ENCODE peak calls at places on chromosomes 16 and 17, in ten cellular contexts. R is BJ, F is esophagus squamous epithelium, N is IMR-90, V is progenitor cell of endocrine pancreas, C is cardiac muscle cell, O is lung, G is OCI-LY7, E is neural progenitor cell, K is adrenal gland. P is an unnamed sample.

GRCh38 chr16:920722-921121 is 50.1 kb downstream of the LMF1 start:
- DNase-seq in V (no peak), E (peak), C (peak), F (no peak), R (no peak), K (peak), N (peak), O (no peak), G (no peak), P (no peak)

GRCh38 chr17:76593964-76594363 is 8.3 kb upstream of the ST6GALNAC2 start:
- DNase-seq in F (no peak), V (no peak), O (no peak), R (no peak), E (no peak), G (no peak), K (no peak), N (no peak), C (no peak), P (no peak)

GRCh38 chr17:76074390-76075363 is at the start of gene GALR2:
- DNase-seq in E (peak), O (no peak), R (no peak), V (no peak), N (no peak), F (no peak), C (no peak), K (no peak), G (no peak), P (no peak)

GRCh38 chr17:39623356-39623950 is 3.3 kb upstream of the PPP1R1B start:
- DNase-seq in E (peak), G (peak), N (peak), F (no peak), R (no peak), V (peak), C (peak), O (peak), K (peak), P (peak)

GRCh38 chr16:1133271-1133670 is 19.6 kb upstream of the CACNA1H start:
- DNase-seq in N (no peak), K (no peak), O (no peak), G (no peak), C (no peak), F (no peak), R (no peak), V (no peak), E (no peak), P (no peak)

GRCh38 chr17:79981090-79981489 is 54.6 kb downstream of the TBC1D16 start:
- DNase-seq in K (no peak), V (no peak), C (no peak), E (peak), F (no peak), G (no peak), R (no peak), N (no peak), O (no peak), P (no peak)

GRCh38 chr17:79524201-79524882 is 86.5 kb downstream of the RBFOX3 start:
- DNase-seq in G (no peak), E (no peak), R (no peak), K (no peak), N (no peak), V (no peak), O (no peak), F (no peak), C (no peak), P (no peak)

GRCh38 chr17:68450391-68450790 is 6.9 kb downstream of the WIPI1 start:
- DNase-seq in F (no peak), N (no peak), R (no peak), E (no peak), C (no peak), K (no peak), V (no peak), G (no peak), O (no peak), P (no peak)

GRCh38 chr16:9495824-9496223 is 404.4 kb downstream of the HAPSTR1 start:
- DNase-seq in K (no peak), O (no peak), R (no peak), F (no peak), E (no peak), N (no peak), C (no peak), G (no peak), V (no peak), P (no peak)

GRCh38 chr17:13885550-13885949 is 183.8 kb upstream of the COX10 start:
- DNase-seq in V (no peak), F (no peak), N (no peak), C (no peak), G (no peak), R (no peak), K (no peak), E (no peak), O (no peak), P (no peak)

DNA sequence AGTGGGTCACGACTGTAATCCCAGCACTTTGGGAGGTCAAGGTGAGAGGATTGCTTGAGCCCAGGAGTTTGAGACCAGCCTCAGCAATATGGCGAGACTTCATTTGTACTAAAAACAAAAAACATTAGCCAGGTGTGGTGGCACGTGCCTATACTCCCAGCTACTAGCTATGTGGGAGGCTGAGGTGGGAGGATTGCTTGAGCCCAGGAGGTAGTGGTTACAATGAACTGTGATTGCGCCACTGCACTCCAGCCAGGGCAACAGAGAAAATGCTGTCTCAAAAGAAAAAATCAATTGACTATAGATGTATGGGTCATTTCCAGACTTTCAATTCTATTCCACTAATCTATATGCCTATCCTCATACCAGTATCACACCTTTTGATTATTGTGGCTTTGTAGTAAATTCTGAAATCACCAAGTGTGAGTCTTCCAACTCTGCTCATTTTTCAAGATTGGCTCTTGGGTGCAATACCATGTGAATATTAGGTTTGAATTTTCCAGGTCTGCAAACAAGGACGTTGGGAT is 27.2 kb upstream of the CEP20 start:
- DNase-seq in O (no peak), G (no peak), K (no peak), V (no peak), R (no peak), C (no peak), N (no peak), F (no peak), E (no peak), P (no peak)
- TF ChIP-seq CTCF in O (no peak), G (no peak), K (no peak), V (no peak), R (no peak), C (no peak), N (no peak), F (no peak), E (no peak), P (no peak)

DNA sequence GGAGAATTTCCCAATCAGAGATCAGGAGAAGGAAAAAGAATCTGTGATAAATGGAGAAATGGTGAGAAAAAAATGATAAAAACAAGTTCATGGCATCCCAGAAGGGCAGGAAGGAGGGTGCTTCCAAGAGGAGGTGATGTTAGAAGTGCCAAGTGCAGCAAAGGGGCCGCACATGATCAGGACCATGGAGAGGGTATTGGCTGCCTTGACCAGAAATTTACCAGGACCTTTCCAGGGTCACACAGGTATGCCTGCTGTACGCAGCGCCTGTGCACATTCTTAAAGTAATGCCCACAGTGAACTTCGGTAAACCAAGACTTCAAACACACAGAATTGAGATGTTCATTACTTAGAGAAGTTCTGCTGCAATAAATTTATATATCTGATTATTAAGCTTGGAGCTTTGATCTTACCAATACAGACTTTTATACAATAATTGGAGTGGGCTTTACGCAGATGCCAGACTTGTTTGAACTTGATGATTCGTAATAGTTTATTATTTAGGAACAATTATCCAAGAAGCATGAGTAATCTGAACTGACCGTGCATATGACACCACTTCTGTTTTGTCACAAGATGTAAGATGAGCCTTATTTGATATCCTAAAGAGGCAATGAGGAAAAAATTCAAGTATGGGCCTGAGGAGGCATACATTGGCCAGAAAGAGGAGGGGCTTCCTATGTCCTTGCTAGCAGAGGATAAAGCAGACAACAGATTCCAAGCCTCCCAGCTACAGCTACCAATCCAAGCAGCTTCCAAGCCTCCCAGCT is 2.2 kb upstream of the KRT33A start:
- DNase-seq in V (no peak), G (no peak), C (no peak), E (no peak), R (no peak), O (no peak), F (no peak), N (peak), K (no peak), P (no peak)
- TF ChIP-seq CTCF in V (no peak), G (no peak), C (no peak), E (no peak), R (no peak), O (no peak), F (no peak), N (no peak), K (no peak), P (no peak)

GRCh38 chr17:30970757-30971567 is at the start of gene RNF135:
- DNase-seq in N (peak), O (peak), F (no peak), K (peak), E (peak), G (no peak), R (peak), V (peak), C (peak), P (peak)
- TF ChIP-seq CTCF in N (peak), O (no peak), F (peak), K (peak), E (peak), G (no peak), R (peak), V (peak), C (no peak), P (peak)

GRCh38 chr17:8695916-8696415 is 48.7 kb downstream of the CCDC42 start:
- DNase-seq in K (no peak), E (no peak), G (no peak), F (no peak), V (no peak), N (no peak), C (peak), R (no peak), O (no peak), P (no peak)

GRCh38 chr17:8696951-8697745 is 47.5 kb downstream of the CCDC42 start:
- DNase-seq in V (peak), E (peak), R (no peak), O (no peak), N (peak), F (no peak), G (no peak), K (no peak), C (peak), P (no peak)

GRCh38 chr17:8700546-8700945 is 44.1 kb downstream of the CCDC42 start:
- DNase-seq in E (no peak), C (no peak), O (no peak), N (no peak), R (no peak), K (no peak), G (no peak), V (no peak), F (no peak), P (no peak)

GRCh38 chr17:8696456-8696855 is 48.2 kb downstream of the CCDC42 start:
- DNase-seq in G (no peak), O (no peak), E (no peak), F (no peak), N (peak), V (no peak), K (no peak), C (peak), R (no peak), P (no peak)

GRCh38 chr17:8698142-8699050 is 46.2 kb downstream of the CCDC42 start:
- DNase-seq in O (peak), C (peak), R (no peak), V (no peak), K (peak), F (no peak), G (no peak), N (peak), E (no peak), P (no peak)
- TF ChIP-seq CTCF in O (no peak), C (no peak), R (no peak), V (no peak), K (no peak), F (no peak), G (no peak), N (no peak), E (no peak), P (no peak)

GRCh38 chr17:7842380-7842949 is 8.4 kb downstream of the KDM6B start:
- DNase-seq in N (peak), G (peak), K (peak), R (no peak), C (peak), O (peak), F (no peak), E (peak), V (no peak), P (peak)

GRCh38 chr17:7840875-7841274 is 6.9 kb downstream of the KDM6B start:
- DNase-seq in R (no peak), K (no peak), E (no peak), V (no peak), O (no peak), N (no peak), C (no peak), G (no peak), F (no peak), P (no peak)

GRCh38 chr17:7841309-7841621 is 7.2 kb downstream of the KDM6B start:
- DNase-seq in E (no peak), N (no peak), O (no peak), K (no peak), F (no peak), G (no peak), R (no peak), V (no peak), C (no peak), P (no peak)

GRCh38 chr17:7842950-7843535 is 9.0 kb downstream of the KDM6B start:
- DNase-seq in O (peak), E (peak), K (peak), F (no peak), V (no peak), N (peak), G (peak), C (peak), R (no peak), P (no peak)

GRCh38 chr17:7841622-7842379 is 7.8 kb downstream of the KDM6B start:
- DNase-seq in G (peak), R (no peak), K (peak), V (peak), N (peak), C (peak), O (peak), F (no peak), E (peak), P (peak)
- TF ChIP-seq CTCF in G (peak), R (peak), K (peak), V (no peak), N (peak), C (no peak), O (peak), F (no peak), E (peak), P (peak)

DNA sequence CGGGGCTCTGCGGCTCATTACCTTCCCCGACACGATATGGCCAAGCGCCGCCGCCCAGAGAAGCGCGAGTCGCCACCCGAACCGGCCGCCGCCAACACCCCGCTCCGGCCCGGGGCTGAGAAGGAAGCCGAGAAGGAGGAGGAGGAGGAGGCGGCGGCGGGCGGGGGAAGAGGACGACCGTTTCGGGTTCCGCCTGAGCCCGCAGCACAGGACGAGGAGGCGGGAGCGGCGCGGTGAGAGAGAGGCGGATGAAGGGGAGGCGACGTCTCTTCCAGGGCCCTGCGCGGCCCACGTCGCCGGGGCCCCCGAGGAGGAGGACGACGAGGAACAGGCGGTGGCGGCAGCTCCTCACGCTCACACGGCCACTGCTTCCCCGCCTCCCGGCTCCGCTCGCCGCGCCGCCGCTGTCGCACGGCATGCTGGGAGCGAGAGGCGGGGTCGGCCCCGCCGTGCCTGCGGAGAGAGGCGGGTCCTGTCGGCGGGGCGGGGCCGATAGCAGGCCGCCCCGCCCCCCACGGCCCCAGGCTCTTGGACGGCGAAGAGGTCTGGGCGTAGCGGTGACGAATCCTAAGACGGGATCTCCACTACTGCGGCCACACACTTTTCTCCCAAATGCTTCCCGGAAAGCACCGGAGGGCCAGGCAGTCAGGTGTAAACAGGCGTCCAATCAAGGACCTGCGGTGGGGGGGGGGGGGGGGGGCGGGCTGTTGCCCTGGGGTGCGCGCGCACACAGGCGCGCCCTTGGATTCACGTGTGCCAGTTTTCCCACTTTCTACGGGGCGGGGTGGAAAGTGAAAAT is 97.3 kb upstream of the METTL9 start:
- DNase-seq in E (peak), V (peak), K (peak), R (peak), C (peak), N (peak), F (peak), G (peak), O (peak), P (peak)
- TF ChIP-seq CTCF in E (no peak), V (no peak), K (no peak), R (no peak), C (no peak), N (no peak), F (no peak), G (no peak), O (no peak), P (no peak)

GRCh38 chr16:70392606-70393005 is 45.9 kb downstream of the DDX19A start:
- DNase-seq in G (no peak), O (no peak), N (no peak), E (no peak), R (no peak), K (no peak), C (no peak), V (no peak), F (no peak), P (no peak)

GRCh38 chr16:70396209-70396904 is 42.5 kb downstream of the ST3GAL2 start:
- DNase-seq in G (no peak), R (no peak), V (no peak), N (peak), F (no peak), C (no peak), E (no peak), O (no peak), K (peak), P (no peak)

GRCh38 chr16:70398177-70398743 is 40.6 kb downstream of the ST3GAL2 start:
- DNase-seq in C (no peak), G (no peak), V (no peak), E (no peak), N (no peak), O (no peak), K (no peak), R (no peak), F (no peak), P (no peak)

GRCh38 chr16:70394853-70395252 is 44.0 kb downstream of the ST3GAL2 start:
- DNase-seq in V (no peak), O (no peak), R (no peak), N (no peak), F (no peak), C (no peak), K (no peak), G (no peak), E (no peak), P (no peak)

DNA sequence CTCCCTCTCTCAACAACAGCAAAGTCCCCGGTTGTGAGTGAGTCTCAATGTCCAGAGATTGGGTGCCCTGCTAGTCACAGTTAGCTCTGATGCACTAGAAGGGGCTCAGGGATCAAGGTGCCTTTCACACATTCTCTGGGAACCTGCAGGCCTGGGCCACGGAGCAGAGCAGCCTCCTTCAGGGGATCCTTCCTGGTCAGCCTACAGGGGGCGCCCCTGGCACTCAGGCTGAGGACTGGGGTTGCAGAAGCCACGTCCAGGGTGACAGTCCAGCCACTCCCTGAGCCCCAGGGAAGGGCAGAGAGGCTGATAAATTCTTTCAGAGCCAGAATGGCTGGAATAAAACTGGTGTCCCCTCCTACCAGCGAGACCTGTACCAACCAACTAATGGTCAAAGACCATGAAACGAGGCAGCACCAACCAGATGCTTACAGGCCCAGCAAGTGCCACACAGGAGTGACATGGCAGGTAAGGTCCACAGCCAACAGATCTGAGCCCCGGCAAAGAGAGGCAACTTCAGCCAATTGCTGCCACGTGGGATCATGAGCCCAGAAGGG is 43.5 kb downstream of the ST3GAL2 start:
- DNase-seq in R (no peak), G (peak), C (peak), K (peak), F (no peak), V (peak), N (peak), E (peak), O (peak), P (peak)
- TF ChIP-seq CTCF in R (peak), G (peak), C (peak), K (peak), F (peak), V (peak), N (peak), E (peak), O (peak), P (peak)

GRCh38 chr16:56400458-56400857 is 24.9 kb downstream of the AMFR start:
- DNase-seq in N (no peak), G (no peak), R (no peak), E (no peak), F (no peak), C (no peak), K (no peak), V (no peak), O (peak), P (no peak)

GRCh38 chr16:56399492-56399891 is 25.9 kb downstream of the AMFR start:
- DNase-seq in R (no peak), O (no peak), F (no peak), K (no peak), N (no peak), E (no peak), V (no peak), G (no peak), C (no peak), P (no peak)

GRCh38 chr16:56399047-56399446 is 26.3 kb downstream of the AMFR start:
- DNase-seq in R (no peak), C (no peak), V (no peak), E (no peak), N (no peak), G (no peak), O (no peak), F (no peak), K (no peak), P (no peak)

GRCh38 chr16:56405977-56406376 is 19.4 kb downstream of the AMFR start:
- DNase-seq in K (no peak), G (no peak), V (no peak), O (no peak), C (no peak), E (no peak), F (no peak), N (no peak), R (no peak), P (no peak)

DNA sequence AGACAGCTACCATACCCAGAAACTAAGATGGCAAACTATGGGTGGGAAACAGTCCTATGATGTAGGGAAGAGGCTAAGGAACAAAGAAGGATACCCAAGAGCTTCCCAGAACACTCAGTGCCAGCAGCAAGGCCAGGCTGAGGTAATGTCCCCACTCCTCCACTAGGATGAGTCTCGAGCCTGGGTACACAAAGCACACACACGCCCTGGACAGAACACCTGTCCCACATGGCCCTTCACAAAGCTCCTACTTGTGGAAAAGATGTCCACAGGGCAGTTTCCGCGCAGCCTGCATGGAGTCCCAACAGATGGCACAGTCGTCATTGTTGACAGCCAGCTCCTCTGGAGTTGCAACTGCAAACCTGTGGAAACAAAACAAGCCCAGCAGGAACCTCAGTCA is 23.9 kb downstream of the AMFR start:
- DNase-seq in G (peak), O (no peak), N (no peak), C (no peak), K (peak), V (no peak), R (no peak), E (peak), F (no peak), P (no peak)
- TF ChIP-seq CTCF in G (peak), O (no peak), N (no peak), C (peak), K (peak), V (peak), R (peak), E (peak), F (no peak), P (peak)